ENCODE peak calls at places on chromosome 3, in four cellular contexts. N, J, O and S are unnamed samples.

GRCh38 chr3:53254810-53255359 is 937 bp downstream of the TKT start:
- DNase-seq in O (peak; percentile 62), J (peak; percentile 85), N (no peak), S (peak; percentile 69)

GRCh38 chr3:195925746-195926145 is 17.4 kb upstream of the TNK2 start:
- DNase-seq in O (no peak), N (no peak), J (no peak), S (no peak)

GRCh38 chr3:128071771-128072453 is 19.7 kb downstream of the SEC61A1 start:
- DNase-seq in N (no peak), O (no peak), J (no peak), S (no peak)

GRCh38 chr3:78708565-78709073 is 1059.2 kb downstream of the ROBO1 start:
- DNase-seq in N (no peak), J (no peak), O (no peak), S (no peak)

GRCh38 chr3:197742795-197743194 is 6.1 kb upstream of the RUBCN start:
- DNase-seq in O (no peak), N (no peak), J (no peak), S (no peak)

GRCh38 chr3:52471371-52472238 is 16.2 kb downstream of the NISCH start:
- DNase-seq in J (peak; percentile 91), N (no peak), O (peak; percentile 60), S (peak; percentile 83)

GRCh38 chr3:12143949-12144504 is 14.7 kb downstream of the TIMP4 start:
- DNase-seq in N (no peak), J (peak; percentile 89), O (peak; percentile 95), S (peak; percentile 81)

GRCh38 chr3:77227567-77227966 is 187.7 kb downstream of the ROBO2 start:
- DNase-seq in J (no peak), N (no peak), O (no peak), S (no peak)

GRCh38 chr3:130539005-130539404 is 22.0 kb downstream of the COL6A6 start:
- DNase-seq in N (peak; percentile 46), O (peak; percentile 40), J (no peak), S (no peak)

GRCh38 chr3:194404365-194405140 is 5.5 kb upstream of the GP5 start:
- DNase-seq in J (no peak), N (peak; percentile 30), O (peak; percentile 67), S (no peak)

GRCh38 chr3:33438871-33439270 is 1.3 kb downstream of the UBP1 start:
- DNase-seq in J (no peak), O (peak; percentile 58), N (no peak), S (no peak)

GRCh38 chr3:77414881-77415280 is 375.0 kb downstream of the ROBO2 start:
- DNase-seq in N (no peak), O (no peak), J (no peak), S (no peak)

GRCh38 chr3:104909188-104909587 is 457.5 kb upstream of the ALCAM start:
- DNase-seq in O (peak; percentile 69), N (no peak), J (no peak), S (no peak)

GRCh38 chr3:58965870-58966269 is 84.0 kb downstream of the CFAP20DC start:
- DNase-seq in O (peak; percentile 82), N (no peak), J (peak; percentile 46), S (no peak)

GRCh38 chr3:29186982-29187718 is 93.7 kb upstream of the RBMS3 start:
- DNase-seq in O (peak; percentile 55), N (no peak), J (no peak), S (no peak)

GRCh38 chr3:60579734-60580133 is 671.5 kb downstream of the FHIT start:
- DNase-seq in O (peak; percentile 67), J (no peak), N (no peak), S (no peak)

GRCh38 chr3:102057781-102058421 is 208.6 kb downstream of the NFKBIZ start:
- DNase-seq in N (no peak), O (no peak), J (no peak), S (no peak)

GRCh38 chr3:34207826-34208225 is 409.4 kb downstream of the PDCD6IP start:
- DNase-seq in N (no peak), O (no peak), J (no peak), S (no peak)

GRCh38 chr3:14238936-14239335 is 60.3 kb downstream of the LSM3 start:
- DNase-seq in N (no peak), O (no peak), J (no peak), S (no peak)

GRCh38 chr3:187963677-187964385 is 190.1 kb upstream of the LPP start:
- DNase-seq in O (no peak), J (no peak), N (no peak), S (no peak)

GRCh38 chr3:162489853-162490252 is 993.2 kb downstream of the OTOL1 start:
- DNase-seq in O (no peak), J (no peak), N (peak; percentile 5), S (no peak)

GRCh38 chr3:24502690-24503089 is 8.0 kb upstream of the THRB start:
- DNase-seq in N (no peak), J (no peak), O (no peak), S (no peak)

GRCh38 chr3:141370065-141370533 is 1.8 kb downstream of the ZBTB38 start:
- DNase-seq in J (no peak), N (peak; percentile 63), O (peak; percentile 95), S (no peak)

GRCh38 chr3:168088106-168088722 is 7.5 kb downstream of the GOLIM4 start:
- DNase-seq in N (peak; percentile 22), O (no peak), J (no peak), S (no peak)

GRCh38 chr3:40099875-40100274 is 209.6 kb upstream of the EIF1B start:
- DNase-seq in N (no peak), O (no peak), J (no peak), S (no peak)

GRCh38 chr3:120470870-120471269 is 20.1 kb upstream of the FSTL1 start:
- DNase-seq in O (no peak), N (no peak), J (no peak), S (no peak)

GRCh38 chr3:40557558-40558161 is 32.9 kb downstream of the ZNF621 start:
- DNase-seq in N (no peak), O (no peak), J (no peak), S (no peak)

GRCh38 chr3:64801856-64802255 is 114.1 kb upstream of the ADAMTS9 start:
- DNase-seq in N (no peak), O (no peak), J (no peak), S (no peak)

GRCh38 chr3:149654188-149654601 is 3.6 kb downstream of the WWTR1 start:
- DNase-seq in N (no peak), O (peak; percentile 75), J (no peak), S (no peak)

GRCh38 chr3:40841570-40842109 is 316.9 kb downstream of the ZNF621 start:
- DNase-seq in N (no peak), J (no peak), O (no peak), S (no peak)

GRCh38 chr3:150223090-150223489 is 185.0 kb upstream of the TSC22D2 start:
- DNase-seq in J (no peak), O (no peak), N (no peak), S (no peak)

GRCh38 chr3:112642912-112643506 is 2.1 kb upstream of the CCDC80 start:
- DNase-seq in J (peak; percentile 92), O (peak; percentile 93), N (peak; percentile 89), S (peak; percentile 80)

GRCh38 chr3:139540686-139541085 is 1.1 kb upstream of the RBP1 start:
- DNase-seq in N (no peak), J (no peak), O (no peak), S (no peak)

DNA sequence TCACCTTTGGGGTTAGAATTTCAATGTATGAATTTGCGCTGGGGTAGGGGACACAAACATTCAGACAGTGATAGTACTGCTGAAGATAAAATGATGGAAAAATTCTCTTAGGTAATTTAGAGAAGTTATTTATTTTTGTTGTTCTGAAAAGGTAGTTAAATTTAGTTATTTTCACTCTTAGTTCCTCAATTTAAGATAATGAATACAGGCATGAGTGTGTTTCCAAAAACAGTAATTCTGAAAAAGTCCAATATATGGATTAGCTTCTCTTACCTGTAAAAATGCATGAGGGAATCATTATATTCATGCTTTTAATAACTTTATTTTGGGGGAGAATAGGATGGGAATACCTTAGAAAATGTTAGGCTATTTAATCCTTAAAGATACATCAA is 103.7 kb downstream of the FNDC3B start:
- DNase-seq in O (no peak), J (no peak), N (no peak), S (no peak)
- H3K4me1 ChIP-seq in O (peaks cover 24% of the 10 kb centered on the region), J (peaks cover 14% of the 10 kb centered on the region), N (no peaks in the 10 kb centered on the region), S (peaks cover 64% of the 10 kb centered on the region)

GRCh38 chr3:15332405-15333098 is at the start of gene SH3BP5:
- DNase-seq in N (peak; percentile 70), O (peak; percentile 53), J (peak; percentile 93), S (peak; percentile 85)

GRCh38 chr3:15331072-15331605 is 1.2 kb downstream of the SH3BP5 start:
- DNase-seq in O (no peak), J (no peak), N (no peak), S (no peak)

GRCh38 chr3:15333957-15334263 is 1.5 kb upstream of the SH3BP5 start:
- DNase-seq in N (no peak), J (no peak), O (no peak), S (no peak)

GRCh38 chr3:15331606-15332404 is 581 bp downstream of the SH3BP5 start:
- DNase-seq in N (no peak), J (peak; percentile 79), O (peak; percentile 34), S (peak; percentile 65)

DNA sequence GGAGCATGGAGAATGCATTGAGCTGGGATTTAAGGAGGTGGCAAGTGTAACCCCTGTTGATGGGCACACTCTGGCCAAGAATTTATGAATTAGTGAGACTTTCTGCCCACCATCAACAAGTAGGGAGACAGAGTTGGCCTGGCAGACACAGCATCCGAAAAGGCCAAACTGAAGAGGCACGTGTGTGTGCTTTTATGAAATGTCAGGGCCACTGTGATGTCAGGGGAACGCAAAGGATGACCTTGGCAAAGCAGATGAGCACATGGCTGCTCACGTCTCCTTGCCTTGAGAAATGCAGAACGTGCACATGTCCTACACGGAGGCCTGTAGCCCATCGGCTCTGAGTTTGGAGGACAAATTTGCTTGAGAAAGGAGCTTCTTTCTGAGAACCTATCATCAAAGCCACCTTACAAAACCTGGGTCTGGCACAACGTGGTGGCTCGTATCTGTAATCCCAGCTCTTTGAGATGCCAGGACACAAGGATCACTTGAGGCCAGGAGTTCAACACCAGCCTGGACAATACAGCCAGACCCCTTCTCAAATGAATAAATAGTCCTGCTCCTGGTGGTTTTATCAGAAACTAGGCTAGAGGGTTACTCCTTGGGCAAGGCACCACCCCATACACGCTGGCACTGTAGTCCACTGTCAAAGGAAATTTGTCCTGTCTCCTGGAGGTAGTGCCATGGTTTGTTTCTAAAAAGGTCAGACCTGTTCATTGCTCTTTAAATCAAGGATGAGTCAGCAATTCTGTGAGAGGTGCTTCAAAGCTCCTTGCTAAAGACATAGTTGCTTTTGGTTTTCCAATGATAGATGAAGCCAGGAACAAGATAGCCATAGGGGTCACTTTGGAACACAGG is 942 bp upstream of the SH3BP5 start:
- DNase-seq in N (no peak), J (no peak), O (no peak), S (no peak)
- H3K4me3 ChIP-seq in N (peak overlapping the region; percentile 96), J (no peak overlapping the region), O (no peak overlapping the region), S (peak overlapping the region; percentile 90)

GRCh38 chr3:166663194-166663593 is 716.9 kb downstream of the ZBBX start:
- DNase-seq in N (no peak), O (no peak), J (no peak), S (no peak)

GRCh38 chr3:166660962-166661361 is 719.1 kb downstream of the ZBBX start:
- DNase-seq in J (no peak), O (no peak), N (no peak), S (no peak)

DNA sequence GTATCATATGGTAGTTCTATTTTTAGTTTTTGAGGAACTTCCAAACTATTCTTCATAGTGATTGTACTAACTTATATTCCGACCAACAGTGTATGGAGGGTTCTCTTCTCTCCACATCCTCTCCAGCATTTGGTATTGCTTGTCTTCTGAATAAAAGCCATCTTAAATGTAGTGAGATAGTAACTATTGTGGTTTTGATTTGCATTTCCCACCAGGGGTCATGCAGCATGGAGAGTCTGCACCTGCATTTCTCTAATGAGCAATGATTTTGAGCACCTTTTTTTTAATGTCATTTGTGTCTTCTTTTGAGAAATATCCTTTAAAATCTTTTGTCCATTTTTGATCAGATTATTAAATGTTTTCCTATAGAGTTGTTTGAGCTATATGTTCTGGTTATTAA is 718.5 kb downstream of the ZBBX start:
- DNase-seq in N (no peak), O (no peak), J (no peak), S (no peak)
- H3K9me3 ChIP-seq in N (peaks cover 5% of the 10 kb centered on the region), O (no peaks in the 10 kb centered on the region), J (no peaks in the 10 kb centered on the region), S (peaks cover 18% of the 10 kb centered on the region)

GRCh38 chr3:137764563-137765309 is 621 bp downstream of the SOX14 start:
- DNase-seq in N (no peak), O (no peak), J (no peak), S (no peak)
- H3K4me1 ChIP-seq in N (peaks cover 32% of the 10 kb centered on the region), O (no peaks in the 10 kb centered on the region), J (peaks cover 2% of the 10 kb centered on the region), S (peaks cover 11% of the 10 kb centered on the region)